ENCODE peak calls at places on chromosomes 5 and 9, in five cellular contexts. G is lower lobe of right lung, U is cardiac fibroblast, K is SW480, M is GDM1. J is an unnamed sample.

GRCh38 chr5:157502143-157502647 is 42.2 kb downstream of the NIPAL4 start:
- DNase-seq in K (no peak), G (no peak), U (no peak), M (peak), J (peak)

GRCh38 chr5:67181648-67182218 is 14.9 kb downstream of the CD180 start:
- DNase-seq in M (peak), G (no peak), U (no peak), K (no peak), J (peak)

GRCh38 chr5:180809403-180810209 is 7.0 kb upstream of the MGAT1 start:
- DNase-seq in G (peak), U (peak), M (peak), K (peak), J (peak)

GRCh38 chr5:78602400-78602799 is 46.2 kb downstream of the LHFPL2 start:
- DNase-seq in U (no peak), K (no peak), G (no peak), M (no peak), J (no peak)

GRCh38 chr9:2800385-2801179 is 43.3 kb downstream of the PUM3 start:
- DNase-seq in M (no peak), U (peak), K (no peak), G (no peak), J (no peak)

GRCh38 chr9:27414215-27414731 is 109.8 kb upstream of the IFNK start:
- DNase-seq in G (peak), U (no peak), M (no peak), K (no peak), J (no peak)

GRCh38 chr5:55665065-55665464 is 47.1 kb downstream of the SLC38A9 start:
- DNase-seq in K (no peak), G (no peak), U (peak), M (no peak), J (no peak)

GRCh38 chr5:61505281-61505680 is 173.2 kb downstream of the ZSWIM6 start:
- DNase-seq in M (no peak), G (no peak), K (no peak), U (no peak), J (no peak)

GRCh38 chr9:137234055-137234697 is 3.5 kb downstream of the SLC34A3 start:
- DNase-seq in K (no peak), M (no peak), G (no peak), U (no peak), J (no peak)

GRCh38 chr9:131395027-131395744 is 1.3 kb downstream of the PRRC2B start:
- DNase-seq in G (peak), K (peak), M (no peak), U (no peak), J (peak)

GRCh38 chr9:84271004-84271886 is 69.3 kb downstream of the SLC28A3 start:
- DNase-seq in U (peak), M (no peak), K (no peak), G (peak), J (peak)

GRCh38 chr5:140588311-140589070 is 23.9 kb downstream of the SLC35A4 start:
- DNase-seq in U (peak), K (no peak), M (no peak), G (no peak), J (no peak)

GRCh38 chr5:133396724-133397123 is 215.6 kb downstream of the FSTL4 start:
- DNase-seq in K (no peak), M (no peak), U (no peak), G (no peak), J (no peak)

GRCh38 chr9:3708751-3709150 is 182.9 kb upstream of the RFX3 start:
- DNase-seq in G (no peak), M (no peak), U (peak), K (no peak), J (no peak)

GRCh38 chr5:14686517-14686916 is 22.0 kb downstream of the OTULIN start:
- DNase-seq in G (no peak), U (no peak), K (no peak), M (no peak), J (no peak)

GRCh38 chr9:98955259-98955658 is 11.6 kb downstream of the COL15A1 start:
- DNase-seq in U (no peak), K (no peak), G (no peak), M (no peak), J (no peak)

GRCh38 chr9:116090030-116090770 is 63.4 kb upstream of the PAPPA start:
- DNase-seq in M (no peak), U (no peak), K (no peak), G (no peak), J (no peak)

GRCh38 chr9:89442016-89442415 is 55.9 kb downstream of the SEMA4D start:
- DNase-seq in K (no peak), G (no peak), M (no peak), U (no peak), J (no peak)

GRCh38 chr9:107588393-107588792 is 98.8 kb upstream of the KLF4 start:
- DNase-seq in G (no peak), U (no peak), K (no peak), M (no peak), J (no peak)

GRCh38 chr5:160787247-160787646 is 64.8 kb downstream of the ATP10B start:
- DNase-seq in G (no peak), K (peak), U (no peak), M (no peak), J (no peak)

GRCh38 chr9:24044576-24044975 is 218.5 kb upstream of the ELAVL2 start:
- DNase-seq in G (no peak), K (no peak), U (no peak), M (no peak), J (no peak)

GRCh38 chr5:94618029-94618492 is 343 bp downstream of the KIAA0825 start:
- DNase-seq in U (peak), M (peak), G (peak), K (peak), J (no peak)

GRCh38 chr5:157471709-157472108 is 11.7 kb downstream of the NIPAL4 start:
- DNase-seq in M (no peak), K (peak), U (peak), G (no peak), J (no peak)

GRCh38 chr5:170628691-170629565 is 125.1 kb downstream of the KCNIP1 start:
- DNase-seq in M (no peak), K (no peak), G (no peak), U (no peak), J (no peak)

GRCh38 chr5:134594797-134595457 is 37.7 kb downstream of the SAR1B start:
- DNase-seq in K (no peak), U (no peak), M (no peak), G (no peak), J (no peak)

GRCh38 chr5:110809006-110809405 is 70.2 kb downstream of the SLC25A46 start:
- DNase-seq in M (no peak), K (no peak), U (no peak), G (no peak), J (no peak)

GRCh38 chr5:137778772-137779564 is 24.8 kb upstream of the HNRNPA0 start:
- DNase-seq in K (peak), G (no peak), M (no peak), U (peak), J (no peak)

J was measured in CD14-positive monocyte.